ENCODE peak calls at places on chromosomes 6 and 20, in eight cellular contexts. One of them, this sample, is unnamed.

GRCh38 chr6:127990081-127990480 is 89.2 kb upstream of the THEMIS start:
- DNase-seq in hypothalamus: no peak
- DNase-seq in NCI-H446 treated with DMSO at 0.1 percent for 48 hours: no peak
- DNase-seq in tibial artery: no peak
- DNase-seq in Daoy: no peak
- DNase-seq in stimulated activated CD4-positive, alpha-beta T cell treated with anti-CD3 and anti-CD28 coated beads, Interleukin-4, amount 100 ng/mL, for 1 hour: no peak
- DNase-seq in effector memory CD4-positive, alpha-beta T cell: no peak
- DNase-seq in fibroblast of lung: no peak
- DNase-seq in this sample: no peak

GRCh38 chr20:20796766-20797415 is 84.4 kb upstream of the RALGAPA2 start:
- DNase-seq in fibroblast of lung: no peak
- DNase-seq in effector memory CD4-positive, alpha-beta T cell: no peak
- DNase-seq in tibial artery: no peak
- DNase-seq in Daoy: peak; percentile 21
- DNase-seq in NCI-H446 treated with DMSO at 0.1 percent for 48 hours: no peak
- DNase-seq in stimulated activated CD4-positive, alpha-beta T cell treated with anti-CD3 and anti-CD28 coated beads, Interleukin-4, amount 100 ng/mL, for 1 hour: no peak
- DNase-seq in hypothalamus: no peak
- DNase-seq in this sample: no peak

GRCh38 chr6:122610690-122611455 is 668 bp downstream of the PKIB start:
- DNase-seq in effector memory CD4-positive, alpha-beta T cell: no peak
- DNase-seq in Daoy: peak; percentile 63
- DNase-seq in tibial artery: peak; percentile 31
- DNase-seq in stimulated activated CD4-positive, alpha-beta T cell treated with anti-CD3 and anti-CD28 coated beads, Interleukin-4, amount 100 ng/mL, for 1 hour: peak; percentile 7
- DNase-seq in hypothalamus: no peak
- DNase-seq in NCI-H446 treated with DMSO at 0.1 percent for 48 hours: peak; percentile 30
- DNase-seq in fibroblast of lung: peak; percentile 37
- DNase-seq in this sample: no peak

GRCh38 chr20:23640018-23640872 is 2.5 kb upstream of the CST3 start:
- DNase-seq in effector memory CD4-positive, alpha-beta T cell: no peak
- DNase-seq in fibroblast of lung: no peak
- DNase-seq in tibial artery: no peak
- DNase-seq in stimulated activated CD4-positive, alpha-beta T cell treated with anti-CD3 and anti-CD28 coated beads, Interleukin-4, amount 100 ng/mL, for 1 hour: no peak
- DNase-seq in Daoy: no peak
- DNase-seq in NCI-H446 treated with DMSO at 0.1 percent for 48 hours: no peak
- DNase-seq in hypothalamus: no peak
- DNase-seq in this sample: peak; percentile 24

GRCh38 chr6:4055420-4056041 is 23.4 kb downstream of the FAM217A start:
- DNase-seq in hypothalamus: no peak
- DNase-seq in stimulated activated CD4-positive, alpha-beta T cell treated with anti-CD3 and anti-CD28 coated beads, Interleukin-4, amount 100 ng/mL, for 1 hour: no peak
- DNase-seq in tibial artery: peak; percentile 44
- DNase-seq in effector memory CD4-positive, alpha-beta T cell: no peak
- DNase-seq in fibroblast of lung: peak; percentile 88
- DNase-seq in Daoy: peak; percentile 73
- DNase-seq in NCI-H446 treated with DMSO at 0.1 percent for 48 hours: peak; percentile 25
- DNase-seq in this sample: no peak

GRCh38 chr6:14716499-14717146 is 529.2 kb upstream of the JARID2 start:
- DNase-seq in stimulated activated CD4-positive, alpha-beta T cell treated with anti-CD3 and anti-CD28 coated beads, Interleukin-4, amount 100 ng/mL, for 1 hour: no peak
- DNase-seq in tibial artery: no peak
- DNase-seq in effector memory CD4-positive, alpha-beta T cell: no peak
- DNase-seq in Daoy: no peak
- DNase-seq in hypothalamus: no peak
- DNase-seq in NCI-H446 treated with DMSO at 0.1 percent for 48 hours: no peak
- DNase-seq in fibroblast of lung: no peak
- DNase-seq in this sample: no peak

GRCh38 chr20:46688151-46689081 is 828 bp downstream of the TP53RK start:
- DNase-seq in stimulated activated CD4-positive, alpha-beta T cell treated with anti-CD3 and anti-CD28 coated beads, Interleukin-4, amount 100 ng/mL, for 1 hour: no peak
- DNase-seq in tibial artery: peak; percentile 38
- DNase-seq in fibroblast of lung: peak; percentile 64
- DNase-seq in hypothalamus: no peak
- DNase-seq in NCI-H446 treated with DMSO at 0.1 percent for 48 hours: no peak
- DNase-seq in Daoy: peak; percentile 26
- DNase-seq in effector memory CD4-positive, alpha-beta T cell: no peak
- DNase-seq in this sample: no peak

GRCh38 chr6:9428416-9429172 is 986.3 kb downstream of the TFAP2A start:
- DNase-seq in Daoy: no peak
- DNase-seq in NCI-H446 treated with DMSO at 0.1 percent for 48 hours: no peak
- DNase-seq in hypothalamus: no peak
- DNase-seq in effector memory CD4-positive, alpha-beta T cell: no peak
- DNase-seq in fibroblast of lung: peak; percentile 29
- DNase-seq in stimulated activated CD4-positive, alpha-beta T cell treated with anti-CD3 and anti-CD28 coated beads, Interleukin-4, amount 100 ng/mL, for 1 hour: no peak
- DNase-seq in tibial artery: no peak
- DNase-seq in this sample: no peak

GRCh38 chr6:39207421-39208232 is 21.6 kb downstream of the KCNK5 start:
- DNase-seq in hypothalamus: no peak
- DNase-seq in stimulated activated CD4-positive, alpha-beta T cell treated with anti-CD3 and anti-CD28 coated beads, Interleukin-4, amount 100 ng/mL, for 1 hour: no peak
- DNase-seq in effector memory CD4-positive, alpha-beta T cell: no peak
- DNase-seq in Daoy: no peak
- DNase-seq in tibial artery: no peak
- DNase-seq in fibroblast of lung: no peak
- DNase-seq in NCI-H446 treated with DMSO at 0.1 percent for 48 hours: no peak
- DNase-seq in this sample: no peak

GRCh38 chr20:3632311-3633004 is 30.7 kb downstream of the GFRA4 start:
- DNase-seq in fibroblast of lung: no peak
- DNase-seq in tibial artery: no peak
- DNase-seq in effector memory CD4-positive, alpha-beta T cell: no peak
- DNase-seq in stimulated activated CD4-positive, alpha-beta T cell treated with anti-CD3 and anti-CD28 coated beads, Interleukin-4, amount 100 ng/mL, for 1 hour: no peak
- DNase-seq in NCI-H446 treated with DMSO at 0.1 percent for 48 hours: no peak
- DNase-seq in Daoy: no peak
- DNase-seq in hypothalamus: no peak
- DNase-seq in this sample: no peak

GRCh38 chr6:142374965-142375733 is 73.3 kb downstream of the ADGRG6 start:
- DNase-seq in Daoy: peak; percentile 75
- DNase-seq in effector memory CD4-positive, alpha-beta T cell: no peak
- DNase-seq in hypothalamus: no peak
- DNase-seq in NCI-H446 treated with DMSO at 0.1 percent for 48 hours: no peak
- DNase-seq in stimulated activated CD4-positive, alpha-beta T cell treated with anti-CD3 and anti-CD28 coated beads, Interleukin-4, amount 100 ng/mL, for 1 hour: no peak
- DNase-seq in tibial artery: no peak
- DNase-seq in fibroblast of lung: peak; percentile 49
- DNase-seq in this sample: no peak

GRCh38 chr6:85483041-85483700 is 33.3 kb downstream of the NT5E start:
- DNase-seq in stimulated activated CD4-positive, alpha-beta T cell treated with anti-CD3 and anti-CD28 coated beads, Interleukin-4, amount 100 ng/mL, for 1 hour: peak; percentile 79
- DNase-seq in NCI-H446 treated with DMSO at 0.1 percent for 48 hours: no peak
- DNase-seq in fibroblast of lung: peak; percentile 71
- DNase-seq in tibial artery: peak; percentile 80
- DNase-seq in effector memory CD4-positive, alpha-beta T cell: peak; percentile 56
- DNase-seq in Daoy: peak; percentile 80
- DNase-seq in hypothalamus: no peak
- DNase-seq in this sample: peak; percentile 88

GRCh38 chr6:109236140-109237081 is 141.1 kb downstream of the CEP57L1 start:
- DNase-seq in tibial artery: no peak
- DNase-seq in Daoy: no peak
- DNase-seq in hypothalamus: no peak
- DNase-seq in effector memory CD4-positive, alpha-beta T cell: no peak
- DNase-seq in stimulated activated CD4-positive, alpha-beta T cell treated with anti-CD3 and anti-CD28 coated beads, Interleukin-4, amount 100 ng/mL, for 1 hour: peak; percentile 14
- DNase-seq in fibroblast of lung: no peak
- DNase-seq in NCI-H446 treated with DMSO at 0.1 percent for 48 hours: no peak
- DNase-seq in this sample: no peak

GRCh38 chr6:88490865-88491264 is 324.7 kb upstream of the CNR1 start:
- DNase-seq in fibroblast of lung: no peak
- DNase-seq in Daoy: peak; percentile 29
- DNase-seq in effector memory CD4-positive, alpha-beta T cell: no peak
- DNase-seq in tibial artery: no peak
- DNase-seq in stimulated activated CD4-positive, alpha-beta T cell treated with anti-CD3 and anti-CD28 coated beads, Interleukin-4, amount 100 ng/mL, for 1 hour: no peak
- DNase-seq in hypothalamus: no peak
- DNase-seq in NCI-H446 treated with DMSO at 0.1 percent for 48 hours: peak; percentile 23
- DNase-seq in this sample: no peak